ENCODE peak calls at places on chromosomes 1 and 21, in seven cellular contexts. E is midbrain, T is HEK293T, Y is GM23248, G is fibroblast of mammary gland, N is HL-60, C is HTR-8/SVneo. O is an unnamed sample.

GRCh38 chr1:220318673-220319072 is 46.4 kb upstream of the RAB3GAP2 start:
- DNase-seq in E (no peak), T (no peak), Y (no peak), G (no peak), N (no peak), C (no peak), O (no peak)

GRCh38 chr21:42939581-42940413 is 14.4 kb upstream of the ERVH48-1 start:
- DNase-seq in E (peak), T (no peak), Y (peak), G (peak), N (peak), C (peak), O (no peak)

GRCh38 chr1:231893400-231894102 is 267.0 kb downstream of the DISC1 start:
- DNase-seq in E (no peak), T (no peak), Y (no peak), G (no peak), N (no peak), C (no peak), O (no peak)

GRCh38 chr1:245156736-245157505 is 2.1 kb downstream of the KIF26B start:
- DNase-seq in E (no peak), T (no peak), Y (peak), G (peak), N (no peak), C (no peak), O (no peak)

GRCh38 chr1:180884588-180885300 is 28.0 kb upstream of the KIAA1614 start:
- DNase-seq in E (no peak), T (no peak), Y (no peak), G (no peak), N (no peak), C (no peak), O (no peak)

GRCh38 chr1:6443339-6444115 is 19.0 kb downstream of the ESPN start:
- DNase-seq in E (no peak), T (no peak), Y (no peak), G (no peak), N (no peak), C (no peak), O (no peak)

GRCh38 chr1:37914719-37915483 is 32.0 kb downstream of the INPP5B start:
- DNase-seq in E (no peak), T (no peak), Y (no peak), G (no peak), N (no peak), C (no peak), O (no peak)

GRCh38 chr1:9201421-9202239 is 32.9 kb upstream of the H6PD start:
- DNase-seq in E (peak), T (no peak), Y (peak), G (peak), N (peak), C (no peak), O (no peak)

GRCh38 chr1:33260435-33260980 is 4.2 kb downstream of the ZNF362 start:
- DNase-seq in E (no peak), T (no peak), Y (no peak), G (no peak), N (no peak), C (no peak), O (no peak)

GRCh38 chr21:45054927-45055612 is 19.3 kb upstream of the ADARB1 start:
- DNase-seq in E (no peak), T (peak), Y (no peak), G (no peak), N (no peak), C (no peak), O (no peak)

GRCh38 chr21:15365751-15366392 is 301.1 kb upstream of the NRIP1 start:
- DNase-seq in E (no peak), T (no peak), Y (no peak), G (peak), N (no peak), C (no peak), O (no peak)

GRCh38 chr1:50348449-50349241 is 74.6 kb downstream of the DMRTA2 start:
- DNase-seq in E (peak), T (peak), Y (peak), G (peak), N (peak), C (peak), O (peak)

GRCh38 chr21:40512590-40512989 is 334.4 kb downstream of the DSCAM start:
- DNase-seq in E (no peak), T (peak), Y (no peak), G (no peak), N (peak), C (no peak), O (no peak)

GRCh38 chr1:109314805-109315204 is 8.0 kb upstream of the MYBPHL start:
- DNase-seq in E (no peak), T (no peak), Y (peak), G (peak), N (no peak), C (no peak), O (no peak)

GRCh38 chr1:28147264-28148094 is 29.0 kb downstream of the PTAFR start:
- DNase-seq in E (no peak), T (no peak), Y (no peak), G (no peak), N (no peak), C (no peak), O (no peak)

O was measured in HCT116.